ENCODE peak calls at places on chromosome 16, in five cellular contexts. D is activated naive CD8-positive, alpha-beta T cell treated with anti-CD3 and anti-CD28 coated beads, Interleukin-2, amount 50 U/mL, for 16 hours; C is 8988T; N is dermis blood vessel endothelial cell; A is activated CD8-positive, alpha-beta T cell treated with anti-CD3 and anti-CD28 coated beads, Interleukin-2, amount 10 ng/mL, durations not matched to agents 7 days and 5 days. T is an unnamed sample.

GRCh38 chr16:4207229-4207628 is 34.7 kb downstream of the SRL start:
- DNase-seq in N (no peak), D (no peak), C (no peak), A (no peak), T (no peak)

GRCh38 chr16:1972490-1972877 is 631 bp downstream of the TBL3 start:
- DNase-seq in C (no peak), A (no peak), N (no peak), D (no peak), T (no peak)

GRCh38 chr16:86740817-86741799 is 162.8 kb downstream of the FOXL1 start:
- DNase-seq in N (peak), A (no peak), D (no peak), C (peak), T (no peak)

GRCh38 chr16:80570106-80570478 is 29.3 kb downstream of the DYNLRB2 start:
- DNase-seq in N (no peak), D (no peak), A (peak), C (no peak), T (no peak)

GRCh38 chr16:55179858-55180585 is 144.0 kb upstream of the IRX6 start:
- DNase-seq in D (no peak), C (no peak), A (no peak), N (no peak), T (no peak)

GRCh38 chr16:88355389-88356123 is 27.2 kb upstream of the ZNF469 start:
- DNase-seq in D (no peak), A (no peak), N (no peak), C (no peak), T (no peak)

GRCh38 chr16:23016372-23016771 is 132.9 kb downstream of the USP31 start:
- DNase-seq in D (no peak), N (no peak), A (no peak), C (no peak), T (no peak)

GRCh38 chr16:57576429-57576870 is 34.0 kb downstream of the ADGRG5 start:
- DNase-seq in A (peak), C (peak), D (peak), N (peak), T (peak)

GRCh38 chr16:11084484-11085024 is 140.2 kb downstream of the CLEC16A start:
- DNase-seq in A (no peak), D (no peak), C (no peak), N (no peak), T (no peak)

GRCh38 chr16:15440852-15441251 is 6.5 kb downstream of the BMERB1 start:
- DNase-seq in A (no peak), C (no peak), N (peak), D (no peak), T (no peak)

GRCh38 chr16:66097746-66098145 is 268.7 kb upstream of the CDH5 start:
- DNase-seq in D (no peak), N (no peak), A (no peak), C (no peak), T (no peak)

GRCh38 chr16:59067207-59067606 is 333.1 kb upstream of the GOT2 start:
- DNase-seq in A (no peak), D (no peak), C (no peak), N (peak), T (no peak)

GRCh38 chr16:83095926-83096692 is 469.3 kb downstream of the CDH13 start:
- DNase-seq in D (no peak), C (no peak), N (no peak), A (no peak), T (no peak)

GRCh38 chr16:22814330-22815105 is 556 bp downstream of the HS3ST2 start:
- DNase-seq in C (no peak), A (no peak), D (no peak), N (no peak), T (no peak)

GRCh38 chr16:8402981-8403853 is 187.1 kb downstream of the TMEM114 start:
- DNase-seq in N (no peak), A (no peak), C (no peak), D (no peak), T (no peak)

GRCh38 chr16:78437352-78437968 is 338.0 kb downstream of the WWOX start:
- DNase-seq in A (peak), C (peak), D (no peak), N (peak), T (peak)

GRCh38 chr16:75258807-75259141 is 7.3 kb upstream of the BCAR1 start:
- DNase-seq in N (no peak), D (no peak), A (no peak), C (no peak), T (no peak)

GRCh38 chr16:4142268-4142667 is 26.0 kb upstream of the ADCY9 start:
- DNase-seq in A (peak), D (no peak), C (no peak), N (no peak), T (no peak)

GRCh38 chr16:67406628-67407027 is 9.6 kb downstream of the ZDHHC1 start:
- DNase-seq in A (no peak), N (peak), D (no peak), C (no peak), T (no peak)

GRCh38 chr16:48503779-48504178 is 106.2 kb downstream of the N4BP1 start:
- DNase-seq in A (no peak), N (no peak), D (no peak), C (no peak), T (no peak)

GRCh38 chr16:69829338-69829737 is 67.2 kb downstream of the WWP2 start:
- DNase-seq in C (no peak), D (no peak), A (no peak), N (no peak), T (no peak)

T was measured in stimulated activated CD4-positive, alpha-beta T cell treated with anti-CD3 and anti-CD28 coated beads, Interleukin-1b, Interleukin-23, amount 100 ng/mL, for 24 hours.